ENCODE peak calls at places on chromosomes 1 and 21, in six cellular contexts. One of them, this sample, is unnamed.

GRCh38 chr1:91885331-91885715 is 628 bp downstream of the TGFBR3 start:
- DNase-seq in small intestine: peak; percentile 25
- DNase-seq in PC-3: peak; percentile 9
- DNase-seq in HAP-1: no peak
- DNase-seq in lower lobe of right lung: peak; percentile 55
- DNase-seq in pancreas: no peak
- DNase-seq in this sample: peak; percentile 10

GRCh38 chr1:155078496-155079209 is at the start of gene EFNA3:
- DNase-seq in small intestine: peak; percentile 60
- DNase-seq in PC-3: peak; percentile 81
- DNase-seq in HAP-1: peak; percentile 59
- DNase-seq in lower lobe of right lung: peak; percentile 78
- DNase-seq in pancreas: peak; percentile 49
- DNase-seq in this sample: peak; percentile 60

GRCh38 chr1:215474940-215475339 is 92.2 kb upstream of the KCTD3 start:
- DNase-seq in small intestine: no peak
- DNase-seq in PC-3: no peak
- DNase-seq in HAP-1: no peak
- DNase-seq in lower lobe of right lung: no peak
- DNase-seq in pancreas: no peak
- DNase-seq in this sample: no peak

GRCh38 chr1:228903573-228904122 is 168.4 kb downstream of the RHOU start:
- DNase-seq in small intestine: peak; percentile 27
- DNase-seq in PC-3: no peak
- DNase-seq in HAP-1: no peak
- DNase-seq in lower lobe of right lung: no peak
- DNase-seq in pancreas: no peak
- DNase-seq in this sample: no peak

GRCh38 chr1:168092566-168093355 is 44.0 kb downstream of the GPR161 start:
- DNase-seq in small intestine: peak; percentile 13
- DNase-seq in PC-3: peak; percentile 8
- DNase-seq in HAP-1: no peak
- DNase-seq in lower lobe of right lung: no peak
- DNase-seq in pancreas: no peak
- DNase-seq in this sample: no peak

GRCh38 chr1:145908653-145909052 is 1.2 kb downstream of the ITGA10 start:
- DNase-seq in small intestine: no peak
- DNase-seq in PC-3: no peak
- DNase-seq in HAP-1: no peak
- DNase-seq in lower lobe of right lung: no peak
- DNase-seq in pancreas: no peak
- DNase-seq in this sample: no peak

GRCh38 chr21:46228345-46229051 is at the start of gene LSS:
- DNase-seq in small intestine: peak; percentile 99
- DNase-seq in PC-3: peak; percentile 98
- DNase-seq in HAP-1: peak; percentile 92
- DNase-seq in lower lobe of right lung: peak; percentile 99
- DNase-seq in pancreas: peak; percentile 99
- DNase-seq in this sample: peak; percentile 98

GRCh38 chr21:45982758-45983731 is 1.5 kb downstream of the COL6A1 start:
- DNase-seq in small intestine: no peak
- DNase-seq in PC-3: peak; percentile 19
- DNase-seq in HAP-1: no peak
- DNase-seq in lower lobe of right lung: peak; percentile 46
- DNase-seq in pancreas: no peak
- DNase-seq in this sample: no peak

GRCh38 chr1:2251786-2252185 is 23.7 kb downstream of the SKI start:
- DNase-seq in small intestine: peak; percentile 45
- DNase-seq in PC-3: no peak
- DNase-seq in HAP-1: no peak
- DNase-seq in lower lobe of right lung: peak; percentile 52
- DNase-seq in pancreas: peak; percentile 60
- DNase-seq in this sample: no peak

GRCh38 chr1:173255214-173255813 is 48.2 kb upstream of the TNFSF4 start:
- DNase-seq in small intestine: peak; percentile 16
- DNase-seq in PC-3: peak; percentile 90
- DNase-seq in HAP-1: peak; percentile 44
- DNase-seq in lower lobe of right lung: no peak
- DNase-seq in pancreas: no peak
- DNase-seq in this sample: no peak

GRCh38 chr1:31937300-31938183 is 626 bp downstream of the PTP4A2 start:
- DNase-seq in small intestine: peak; percentile 69
- DNase-seq in PC-3: peak; percentile 46
- DNase-seq in HAP-1: no peak
- DNase-seq in lower lobe of right lung: peak; percentile 86
- DNase-seq in pancreas: peak; percentile 79
- DNase-seq in this sample: peak; percentile 72
- H3K4me1 ChIP-seq in small intestine: peaks cover 18% of the 10 kb centered on the region
- H3K4me1 ChIP-seq in PC-3: peaks cover 55% of the 10 kb centered on the region
- H3K4me1 ChIP-seq in HAP-1: peaks cover 49% of the 10 kb centered on the region
- H3K4me1 ChIP-seq in lower lobe of right lung: peaks cover 84% of the 10 kb centered on the region
- H3K4me1 ChIP-seq in pancreas: peaks cover 55% of the 10 kb centered on the region
- H3K4me1 ChIP-seq in this sample: peaks cover 52% of the 10 kb centered on the region

DNA sequence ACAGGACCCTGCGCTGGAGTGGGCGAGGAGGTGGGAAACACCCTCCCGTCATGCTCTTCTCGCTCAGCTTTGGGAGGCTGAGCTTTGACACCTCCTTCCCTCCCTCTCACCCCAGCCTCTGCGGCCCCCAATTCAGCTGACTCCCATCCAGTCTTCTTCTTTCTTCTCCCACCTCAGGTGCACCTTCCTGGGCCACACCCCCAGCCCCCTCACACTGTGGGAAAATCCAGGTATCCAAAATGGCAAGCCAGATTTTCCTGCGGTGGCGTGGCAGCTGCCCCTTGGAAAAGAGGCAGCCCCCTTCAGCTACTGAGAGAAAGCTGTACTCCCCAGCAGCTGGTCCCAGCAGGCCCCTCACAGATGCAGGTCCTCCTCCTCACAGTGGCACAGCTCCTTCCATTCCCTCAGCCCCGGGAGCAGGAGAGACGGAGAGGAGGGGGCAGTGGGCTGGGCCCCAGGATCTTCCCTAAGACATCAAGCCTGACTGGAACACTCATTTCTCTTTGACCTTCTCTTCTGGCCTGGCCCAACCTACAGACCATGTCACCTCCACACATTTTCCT is 61.6 kb downstream of the OPTC start:
- DNase-seq in small intestine: no peak
- DNase-seq in PC-3: no peak
- DNase-seq in HAP-1: no peak
- DNase-seq in lower lobe of right lung: no peak
- DNase-seq in pancreas: no peak
- DNase-seq in this sample: no peak
- H3K4me1 ChIP-seq in small intestine: no peaks in the 10 kb centered on the region
- H3K4me1 ChIP-seq in PC-3: peaks cover 58% of the 10 kb centered on the region
- H3K4me1 ChIP-seq in HAP-1: no peaks in the 10 kb centered on the region
- H3K4me1 ChIP-seq in lower lobe of right lung: peaks cover 39% of the 10 kb centered on the region
- H3K4me1 ChIP-seq in pancreas: no peaks in the 10 kb centered on the region
- H3K4me1 ChIP-seq in this sample: no peaks in the 10 kb centered on the region

GRCh38 chr1:244322181-244322580 is 129.5 kb downstream of the ADSS2 start:
- DNase-seq in small intestine: no peak
- DNase-seq in PC-3: no peak
- DNase-seq in HAP-1: no peak
- DNase-seq in lower lobe of right lung: no peak
- DNase-seq in pancreas: no peak
- DNase-seq in this sample: no peak

GRCh38 chr1:244325056-244325764 is 126.5 kb downstream of the ADSS2 start:
- DNase-seq in small intestine: peak; percentile 32
- DNase-seq in PC-3: no peak
- DNase-seq in HAP-1: no peak
- DNase-seq in lower lobe of right lung: no peak
- DNase-seq in pancreas: no peak
- DNase-seq in this sample: no peak

GRCh38 chr1:244322791-244323521 is 128.8 kb downstream of the ADSS2 start:
- DNase-seq in small intestine: peak; percentile 62
- DNase-seq in PC-3: peak; percentile 99
- DNase-seq in HAP-1: no peak
- DNase-seq in lower lobe of right lung: no peak
- DNase-seq in pancreas: peak; percentile 39
- DNase-seq in this sample: peak; percentile 13

GRCh38 chr1:244326757-244327156 is 125.0 kb downstream of the ADSS2 start:
- DNase-seq in small intestine: no peak
- DNase-seq in PC-3: peak; percentile 21
- DNase-seq in HAP-1: no peak
- DNase-seq in lower lobe of right lung: no peak
- DNase-seq in pancreas: no peak
- DNase-seq in this sample: no peak

DNA sequence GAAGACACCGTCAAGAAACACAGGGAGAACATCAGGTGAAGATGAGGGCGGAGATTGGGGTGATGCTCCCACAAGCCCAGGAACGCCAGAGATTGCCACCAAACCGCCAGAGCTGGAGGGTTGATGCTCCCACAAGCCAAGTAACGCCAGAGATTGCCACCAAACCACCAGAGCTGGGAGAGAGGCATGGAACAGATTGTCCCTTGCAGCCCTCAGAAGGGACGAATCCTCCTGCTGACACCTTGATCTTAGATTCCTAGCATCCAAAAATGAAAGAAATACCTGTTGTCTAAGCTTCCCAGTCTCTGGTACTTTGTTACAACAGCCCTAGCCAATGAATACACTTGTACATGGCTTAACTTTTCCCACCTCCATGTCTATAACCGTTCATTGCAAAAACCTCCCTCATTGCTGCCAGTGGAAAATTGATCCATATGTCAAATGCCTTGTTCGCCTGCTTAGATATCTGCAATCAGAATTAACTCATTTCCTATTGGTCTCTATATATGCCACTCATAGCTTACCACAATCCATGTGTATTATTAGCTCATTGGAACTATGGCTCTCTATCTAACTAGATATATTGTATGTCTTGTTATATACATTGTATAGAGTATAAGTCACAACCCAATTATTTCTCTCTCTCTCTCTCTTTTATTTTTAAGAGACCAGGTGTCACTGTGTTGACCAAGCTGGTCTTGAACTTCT is 127.4 kb downstream of the ADSS2 start:
- DNase-seq in small intestine: no peak
- DNase-seq in PC-3: no peak
- DNase-seq in HAP-1: no peak
- DNase-seq in lower lobe of right lung: no peak
- DNase-seq in pancreas: no peak
- DNase-seq in this sample: no peak
- H3K4me1 ChIP-seq in small intestine: peaks cover 9% of the 10 kb centered on the region
- H3K4me1 ChIP-seq in PC-3: peaks cover 40% of the 10 kb centered on the region
- H3K4me1 ChIP-seq in HAP-1: no peaks in the 10 kb centered on the region
- H3K4me1 ChIP-seq in lower lobe of right lung: peaks cover 32% of the 10 kb centered on the region
- H3K4me1 ChIP-seq in pancreas: peaks cover 15% of the 10 kb centered on the region
- H3K4me1 ChIP-seq in this sample: no peaks in the 10 kb centered on the region

DNA sequence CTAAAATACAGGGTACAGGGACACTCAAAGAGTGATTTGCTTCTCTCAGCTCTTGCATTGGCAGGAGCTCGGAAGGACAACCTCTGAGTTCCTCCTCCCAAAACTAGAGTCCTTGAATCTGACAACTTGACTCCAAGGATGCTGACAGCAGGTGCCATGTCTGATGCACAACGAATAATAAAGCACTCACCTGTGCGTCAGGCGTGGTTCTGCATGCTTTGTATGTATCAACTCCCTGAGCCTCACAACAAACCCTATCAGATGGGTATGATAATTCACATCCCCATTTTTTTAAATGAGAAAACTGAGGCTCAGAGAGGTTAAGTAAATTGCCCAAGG is 1.4 kb downstream of the LAPTM5 start:
- DNase-seq in small intestine: no peak
- DNase-seq in PC-3: no peak
- DNase-seq in HAP-1: no peak
- DNase-seq in lower lobe of right lung: no peak
- DNase-seq in pancreas: no peak
- DNase-seq in this sample: no peak
- H3K4me1 ChIP-seq in small intestine: no peaks in the 10 kb centered on the region
- H3K4me1 ChIP-seq in PC-3: peaks cover 18% of the 10 kb centered on the region
- H3K4me1 ChIP-seq in HAP-1: no peaks in the 10 kb centered on the region
- H3K4me1 ChIP-seq in lower lobe of right lung: peaks cover 49% of the 10 kb centered on the region
- H3K4me1 ChIP-seq in pancreas: no peaks in the 10 kb centered on the region
- H3K4me1 ChIP-seq in this sample: peaks cover 69% of the 10 kb centered on the region

GRCh38 chr1:234588402-234588801 is 21.6 kb downstream of the IRF2BP2 start:
- DNase-seq in small intestine: no peak
- DNase-seq in PC-3: no peak
- DNase-seq in HAP-1: no peak
- DNase-seq in lower lobe of right lung: no peak
- DNase-seq in pancreas: no peak
- DNase-seq in this sample: no peak
- H3K4me1 ChIP-seq in small intestine: no peaks in the 10 kb centered on the region
- H3K4me1 ChIP-seq in PC-3: no peaks in the 10 kb centered on the region
- H3K4me1 ChIP-seq in HAP-1: no peaks in the 10 kb centered on the region
- H3K4me1 ChIP-seq in lower lobe of right lung: peaks cover 4% of the 10 kb centered on the region
- H3K4me1 ChIP-seq in pancreas: no peaks in the 10 kb centered on the region
- H3K4me1 ChIP-seq in this sample: no peaks in the 10 kb centered on the region

GRCh38 chr1:226355679-226356583 is 47.0 kb upstream of the LIN9 start:
- DNase-seq in small intestine: no peak
- DNase-seq in PC-3: no peak
- DNase-seq in HAP-1: no peak
- DNase-seq in lower lobe of right lung: no peak
- DNase-seq in pancreas: no peak
- DNase-seq in this sample: no peak

GRCh38 chr1:226350504-226350865 is 41.5 kb upstream of the LIN9 start:
- DNase-seq in small intestine: no peak
- DNase-seq in PC-3: no peak
- DNase-seq in HAP-1: no peak
- DNase-seq in lower lobe of right lung: no peak
- DNase-seq in pancreas: no peak
- DNase-seq in this sample: no peak

GRCh38 chr1:226351709-226352108 is 42.7 kb upstream of the LIN9 start:
- DNase-seq in small intestine: no peak
- DNase-seq in PC-3: peak; percentile 18
- DNase-seq in HAP-1: no peak
- DNase-seq in lower lobe of right lung: no peak
- DNase-seq in pancreas: no peak
- DNase-seq in this sample: no peak

GRCh38 chr1:226355016-226355415 is 46.1 kb upstream of the LIN9 start:
- DNase-seq in small intestine: no peak
- DNase-seq in PC-3: no peak
- DNase-seq in HAP-1: no peak
- DNase-seq in lower lobe of right lung: no peak
- DNase-seq in pancreas: no peak
- DNase-seq in this sample: no peak

DNA sequence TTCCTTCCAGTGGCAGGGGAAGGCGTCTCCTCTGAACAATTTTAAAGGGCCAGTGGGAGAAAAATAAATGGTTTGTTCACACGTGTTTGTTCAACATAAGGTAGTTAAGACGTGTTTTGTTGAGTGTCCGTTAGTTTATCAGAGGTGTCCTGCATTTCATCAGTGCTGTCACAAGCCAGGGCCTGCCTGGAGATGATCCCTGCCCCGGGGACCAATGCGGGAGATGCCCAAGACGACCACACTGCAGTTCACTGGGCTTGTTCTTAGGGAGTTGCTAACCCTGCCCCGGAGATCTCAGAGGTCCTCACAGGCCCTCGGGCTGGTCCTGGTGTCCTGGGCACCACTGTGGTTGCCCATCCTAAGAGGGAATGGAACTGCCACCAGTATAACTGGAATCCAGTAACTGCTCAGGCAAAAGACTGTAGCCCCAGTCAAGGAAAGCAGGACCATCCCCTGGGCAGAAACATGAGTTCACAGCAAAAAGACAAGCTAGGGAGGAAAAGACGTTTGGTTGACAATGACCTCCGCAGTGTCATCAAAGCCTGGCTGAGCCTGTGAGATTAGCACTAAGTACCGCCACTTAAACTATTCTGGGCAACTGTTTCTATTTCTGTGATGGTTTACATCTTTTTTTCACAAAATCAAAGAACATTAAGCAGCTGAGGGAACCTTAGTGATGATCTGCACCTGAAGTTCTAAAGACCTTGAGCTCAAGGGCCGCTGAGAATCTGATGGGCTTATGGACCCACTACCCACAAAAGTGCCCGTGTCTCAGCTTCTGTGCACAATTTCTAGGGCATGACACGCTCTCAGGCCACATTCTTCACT is 44.9 kb upstream of the LIN9 start:
- DNase-seq in small intestine: no peak
- DNase-seq in PC-3: no peak
- DNase-seq in HAP-1: no peak
- DNase-seq in lower lobe of right lung: no peak
- DNase-seq in pancreas: no peak
- DNase-seq in this sample: no peak
- H3K4me1 ChIP-seq in small intestine: no peaks in the 10 kb centered on the region
- H3K4me1 ChIP-seq in PC-3: no peaks in the 10 kb centered on the region
- H3K4me1 ChIP-seq in HAP-1: no peaks in the 10 kb centered on the region
- H3K4me1 ChIP-seq in lower lobe of right lung: no peaks in the 10 kb centered on the region
- H3K4me1 ChIP-seq in pancreas: no peaks in the 10 kb centered on the region
- H3K4me1 ChIP-seq in this sample: no peaks in the 10 kb centered on the region

This sample was measured in effector memory CD4-positive, alpha-beta T cell.